ENCODE peak calls at places on chromosome 15, in six cellular contexts. Y, E, D, A, G and I are unnamed samples.

GRCh38 chr15:101267320-101268104 is 9.8 kb downstream of the SELENOS start:
- DNase-seq in G (no peak), D (no peak), E (peak; percentile 57), A (no peak), Y (no peak), I (no peak)

GRCh38 chr15:85456798-85457197 is 76.4 kb downstream of the AKAP13 start:
- DNase-seq in Y (no peak), E (no peak), D (no peak), G (no peak), A (no peak), I (no peak)

GRCh38 chr15:101652783-101653430 is 726 bp upstream of the TM2D3 start:
- DNase-seq in A (peak; percentile 72), D (no peak), G (no peak), E (no peak), Y (no peak), I (no peak)

GRCh38 chr15:91050128-91050455 is 27.7 kb upstream of the VPS33B start:
- DNase-seq in D (no peak), E (no peak), G (no peak), Y (no peak), A (no peak), I (no peak)

GRCh38 chr15:101476756-101477155 is 12.8 kb downstream of the PCSK6 start:
- DNase-seq in A (no peak), E (no peak), Y (no peak), G (no peak), D (no peak), I (no peak)

GRCh38 chr15:74191798-74192197 is 10.8 kb downstream of the STRA6 start:
- DNase-seq in A (no peak), E (peak; percentile 8), Y (no peak), D (no peak), G (no peak), I (no peak)

GRCh38 chr15:63374686-63375520 is 6.7 kb downstream of the CA12 start:
- DNase-seq in E (no peak), D (no peak), G (peak; percentile 43), Y (no peak), A (no peak), I (no peak)

GRCh38 chr15:74889882-74890768 is at the start of gene MPI:
- DNase-seq in E (peak; percentile 92), D (peak; percentile 90), A (peak; percentile 91), Y (peak; percentile 66), G (peak; percentile 90), I (peak; percentile 89)

GRCh38 chr15:75650908-75651809 is 3.4 kb downstream of the SNX33 start:
- DNase-seq in D (peak; percentile 48), Y (no peak), E (peak; percentile 86), G (peak; percentile 34), A (peak; percentile 80), I (no peak)

GRCh38 chr15:48066456-48066855 is 54.3 kb upstream of the SLC24A5 start:
- DNase-seq in D (no peak), E (no peak), A (no peak), G (no peak), Y (no peak), I (no peak)

GRCh38 chr15:62173215-62173614 is 8.1 kb upstream of the C2CD4B start:
- DNase-seq in D (no peak), A (no peak), G (no peak), Y (no peak), E (peak; percentile 74), I (no peak)

GRCh38 chr15:71049706-71050422 is 65.4 kb upstream of the THSD4 start:
- DNase-seq in E (no peak), G (no peak), Y (no peak), D (no peak), A (no peak), I (no peak)

GRCh38 chr15:61749169-61749568 is 311.1 kb downstream of the VPS13C start:
- DNase-seq in Y (no peak), E (no peak), G (no peak), D (no peak), A (no peak), I (no peak)

GRCh38 chr15:34606545-34606944 is 23.1 kb upstream of the GOLGA8B start:
- DNase-seq in E (no peak), D (no peak), Y (no peak), G (no peak), A (no peak), I (no peak)

GRCh38 chr15:33678606-33679005 is 289.7 kb upstream of the CHRM5 start:
- DNase-seq in A (no peak), Y (no peak), G (no peak), E (no peak), D (no peak), I (no peak)

GRCh38 chr15:25803036-25803435 is 60.1 kb downstream of the ATP10A start:
- DNase-seq in G (no peak), Y (no peak), A (no peak), E (no peak), D (no peak), I (no peak)

GRCh38 chr15:58240191-58240932 is 102.2 kb downstream of the AQP9 start:
- DNase-seq in D (no peak), G (no peak), E (no peak), A (no peak), Y (no peak), I (no peak)

GRCh38 chr15:36696191-36696590 is 116.8 kb downstream of the CDIN1 start:
- DNase-seq in E (no peak), Y (no peak), D (no peak), A (no peak), G (no peak), I (no peak)

DNA sequence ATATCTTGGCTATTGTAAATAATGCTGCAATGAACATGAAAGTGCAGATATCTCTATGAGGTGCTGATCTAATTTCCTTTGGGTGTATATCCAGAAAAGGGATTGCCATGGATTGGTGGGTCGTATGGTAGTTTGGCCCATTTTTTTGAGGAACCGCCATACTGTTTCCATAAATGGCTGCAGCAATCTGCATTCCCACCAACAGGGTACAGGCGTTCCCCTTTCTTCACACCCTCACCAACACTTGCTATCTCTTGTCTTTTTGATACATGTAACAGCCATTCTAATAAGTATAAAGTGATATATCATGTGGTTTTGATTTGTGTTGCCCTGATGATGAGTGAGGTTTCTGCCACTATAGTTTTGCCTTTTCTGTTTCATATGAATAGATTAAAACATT is 146.7 kb downstream of the NR2F2 start:
- DNase-seq in G (no peak), E (no peak), Y (no peak), D (no peak), A (no peak), I (no peak)
- TF ChIP-seq CTCF in G (no peak), E (no peak), Y (no peak), D (no peak), A (no peak), I (peak; percentile 40)

GRCh38 chr15:38562278-38562677 is 2.3 kb downstream of the RASGRP1 start:
- DNase-seq in Y (no peak), G (no peak), E (no peak), A (no peak), D (no peak), I (no peak)
- TF ChIP-seq CTCF in Y (no peak), G (no peak), E (no peak), A (no peak), D (no peak), I (no peak)

GRCh38 chr15:82680200-82681102 is 29.2 kb downstream of the AP3B2 start:
- DNase-seq in D (peak; percentile 72), Y (peak; percentile 65), A (peak; percentile 50), E (no peak), G (peak; percentile 93), I (peak; percentile 80)
- TF ChIP-seq CTCF in D (peak; percentile 9), Y (peak; percentile 25), A (no peak), E (no peak), G (peak; percentile 13), I (peak; percentile 35)

DNA sequence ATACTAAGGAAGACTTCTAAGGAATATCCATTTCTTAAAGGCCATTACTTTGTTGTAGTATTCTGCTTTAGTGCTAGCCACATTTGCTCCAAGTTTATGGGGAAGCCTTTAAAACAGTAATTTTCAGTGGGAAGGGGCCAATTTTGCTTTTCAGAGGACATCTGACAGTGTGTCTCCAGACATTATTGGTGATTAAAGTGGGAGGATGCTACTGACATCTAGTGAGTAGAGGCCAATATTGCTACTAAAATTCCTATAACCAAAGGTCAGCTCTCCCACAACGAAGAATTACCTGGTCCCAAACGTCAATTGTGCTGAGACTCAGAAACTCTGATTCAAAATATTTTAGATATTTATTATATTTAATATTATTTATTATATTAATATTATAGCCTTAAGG is 24.8 kb downstream of the SLC28A2 start:
- DNase-seq in Y (no peak), G (peak; percentile 58), A (no peak), D (no peak), E (no peak), I (no peak)
- TF ChIP-seq CTCF in Y (peak; percentile 53), G (peak; percentile 52), A (peak; percentile 39), D (peak; percentile 39), E (peak; percentile 55), I (peak; percentile 60)

GRCh38 chr15:69762373-69763148 is 309.9 kb downstream of the RPLP1 start:
- DNase-seq in Y (no peak), D (no peak), E (no peak), G (peak; percentile 28), A (no peak), I (no peak)
- TF ChIP-seq CTCF in Y (no peak), D (no peak), E (peak; percentile 7), G (peak; percentile 30), A (no peak), I (peak; percentile 31)

GRCh38 chr15:89362203-89363101 is 27.8 kb upstream of the POLG start:
- DNase-seq in A (no peak), Y (no peak), D (no peak), G (no peak), E (no peak), I (no peak)
- TF ChIP-seq CTCF in A (no peak), Y (no peak), D (no peak), G (no peak), E (no peak), I (no peak)

GRCh38 chr15:31516874-31517273 is 190.2 kb downstream of the KLF13 start:
- DNase-seq in Y (no peak), A (no peak), G (no peak), E (no peak), D (no peak), I (no peak)
- TF ChIP-seq CTCF in Y (no peak), A (no peak), G (no peak), E (no peak), D (no peak), I (no peak)